ENCODE peak calls at places on chromosomes 11 and 22, in four cellular contexts. One of them, this sample, is unnamed.

GRCh38 chr22:33271390-33272161 is 213.4 kb upstream of the SYN3 start:
- DNase-seq in sigmoid colon: no peak
- DNase-seq in body of pancreas: peak
- DNase-seq in H54: no peak
- DNase-seq in this sample: no peak

GRCh38 chr11:16526947-16527346 is 170.6 kb upstream of the SOX6 start:
- DNase-seq in sigmoid colon: no peak
- DNase-seq in body of pancreas: no peak
- DNase-seq in H54: no peak
- DNase-seq in this sample: no peak

GRCh38 chr22:28958611-28959010 is 75.2 kb downstream of the ZNRF3 start:
- DNase-seq in sigmoid colon: no peak
- DNase-seq in body of pancreas: no peak
- DNase-seq in H54: no peak
- DNase-seq in this sample: no peak

GRCh38 chr11:64371201-64371600 is 12.2 kb downstream of the RPS6KA4 start:
- DNase-seq in sigmoid colon: no peak
- DNase-seq in body of pancreas: no peak
- DNase-seq in H54: no peak
- DNase-seq in this sample: no peak

GRCh38 chr11:35166369-35167360 is 27.7 kb downstream of the CD44 start:
- DNase-seq in sigmoid colon: peak
- DNase-seq in body of pancreas: no peak
- DNase-seq in H54: peak
- DNase-seq in this sample: no peak

GRCh38 chr22:20044495-20045151 is 23.7 kb downstream of the TANGO2 start:
- DNase-seq in sigmoid colon: no peak
- DNase-seq in body of pancreas: no peak
- DNase-seq in H54: no peak
- DNase-seq in this sample: no peak

GRCh38 chr11:33533668-33534067 is 167.0 kb downstream of the C11orf91 start:
- DNase-seq in sigmoid colon: no peak
- DNase-seq in body of pancreas: no peak
- DNase-seq in H54: no peak
- DNase-seq in this sample: no peak

GRCh38 chr11:117096140-117096972 is 1.9 kb downstream of the SIK3 start:
- DNase-seq in sigmoid colon: no peak
- DNase-seq in body of pancreas: no peak
- DNase-seq in H54: no peak
- DNase-seq in this sample: no peak

GRCh38 chr22:17057959-17058814 is 26.6 kb upstream of the IL17RA start:
- DNase-seq in sigmoid colon: peak
- DNase-seq in body of pancreas: peak
- DNase-seq in H54: peak
- DNase-seq in this sample: no peak

GRCh38 chr11:46200537-46201281 is 76.8 kb upstream of the CREB3L1 start:
- DNase-seq in sigmoid colon: no peak
- DNase-seq in body of pancreas: no peak
- DNase-seq in H54: peak
- DNase-seq in this sample: no peak

GRCh38 chr11:66284526-66285078 is 4.3 kb downstream of the YIF1A start:
- DNase-seq in sigmoid colon: no peak
- DNase-seq in body of pancreas: no peak
- DNase-seq in H54: no peak
- DNase-seq in this sample: no peak

GRCh38 chr11:66281776-66282467 is 3.9 kb downstream of the CNIH2 start:
- DNase-seq in sigmoid colon: no peak
- DNase-seq in body of pancreas: no peak
- DNase-seq in H54: no peak
- DNase-seq in this sample: no peak

GRCh38 chr11:66283461-66284105 is 5.4 kb downstream of the YIF1A start:
- DNase-seq in sigmoid colon: no peak
- DNase-seq in body of pancreas: no peak
- DNase-seq in H54: no peak
- DNase-seq in this sample: no peak

GRCh38 chr11:66281001-66281400 is 3.0 kb downstream of the CNIH2 start:
- DNase-seq in sigmoid colon: no peak
- DNase-seq in body of pancreas: no peak
- DNase-seq in H54: no peak
- DNase-seq in this sample: no peak

DNA sequence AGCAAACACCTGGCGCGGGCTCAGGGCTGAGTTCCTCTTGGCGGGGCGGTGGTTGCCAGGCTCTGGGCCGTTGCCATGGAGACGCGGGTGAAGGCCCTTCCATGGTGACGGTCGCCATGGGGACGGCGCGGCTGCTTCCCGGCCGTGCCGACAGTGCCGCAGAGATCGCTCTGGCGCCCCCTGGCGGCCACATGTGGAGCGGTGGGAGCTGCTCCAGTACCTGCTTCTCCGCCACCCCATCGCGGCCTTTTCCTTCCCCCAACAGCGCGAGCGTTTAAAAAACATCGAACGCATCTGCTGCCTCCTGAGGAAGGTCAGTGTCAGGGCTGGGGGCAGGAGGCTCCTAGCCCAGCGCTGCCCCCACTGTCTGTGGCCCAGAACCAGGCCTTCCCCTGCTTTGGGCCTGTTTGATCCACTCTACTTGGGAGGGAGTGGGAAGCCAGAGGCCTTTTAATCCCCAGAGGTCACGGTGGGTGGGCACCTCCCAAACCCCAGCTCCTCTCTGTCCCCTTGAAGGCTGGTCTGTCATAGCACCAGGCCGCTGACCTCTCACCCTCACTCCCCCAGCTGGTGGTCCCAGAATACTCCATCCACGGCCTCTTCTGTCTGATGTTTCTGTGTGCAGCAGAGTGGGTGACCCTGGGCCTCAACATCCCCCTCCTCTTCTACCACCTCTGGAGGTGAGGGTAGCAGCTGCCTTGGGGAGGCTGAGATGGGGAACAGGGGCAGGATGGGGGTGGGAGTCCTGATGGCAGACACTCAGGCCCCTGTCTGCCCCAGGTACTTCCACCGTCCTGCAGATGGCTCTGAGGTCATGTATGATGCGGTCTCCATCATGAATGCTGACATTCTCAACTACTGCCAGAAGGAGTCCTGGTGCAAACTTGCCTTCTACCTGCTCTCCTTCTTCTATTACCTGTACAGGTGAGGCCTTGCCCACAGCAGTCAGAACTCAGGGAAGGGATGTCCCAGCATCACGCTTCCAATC is 4.8 kb downstream of the CNIH2 start:
- DNase-seq in sigmoid colon: peak
- DNase-seq in body of pancreas: peak
- DNase-seq in H54: peak
- DNase-seq in this sample: peak
- TF ChIP-seq POLR2A in sigmoid colon: no peak
- TF ChIP-seq POLR2A in body of pancreas: no peak
- TF ChIP-seq POLR2A in H54: peak
- TF ChIP-seq POLR2A in this sample: no peak

DNA sequence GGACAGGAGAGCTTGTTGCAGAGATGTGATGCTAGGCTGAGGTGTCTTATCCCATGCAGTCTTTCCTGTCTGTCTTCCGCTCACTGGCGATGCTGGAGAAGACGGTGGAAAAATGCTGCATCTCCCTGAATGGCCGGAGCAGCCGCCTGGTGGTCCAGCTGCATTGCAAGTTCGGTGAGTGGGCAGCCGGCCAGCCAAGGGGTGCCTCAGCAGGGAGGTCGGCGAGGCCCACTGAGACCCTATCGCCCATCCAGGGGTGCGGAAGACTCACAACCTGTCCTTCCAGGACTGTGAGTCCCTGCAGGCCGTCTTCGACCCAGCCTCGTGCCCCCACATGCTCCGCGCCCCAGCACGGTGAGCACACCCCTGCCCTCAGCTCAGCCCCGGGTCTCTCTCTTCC is 1.7 kb downstream of the RAD9A start:
- DNase-seq in sigmoid colon: no peak
- DNase-seq in body of pancreas: no peak
- DNase-seq in H54: no peak
- DNase-seq in this sample: no peak
- TF ChIP-seq POLR2A in sigmoid colon: no peak
- TF ChIP-seq POLR2A in body of pancreas: no peak
- TF ChIP-seq POLR2A in H54: no peak
- TF ChIP-seq POLR2A in this sample: no peak

GRCh38 chr11:93730108-93731107 is 10.9 kb downstream of the TAF1D start:
- DNase-seq in sigmoid colon: no peak
- DNase-seq in body of pancreas: no peak
- DNase-seq in H54: no peak
- DNase-seq in this sample: no peak

GRCh38 chr11:93728792-93729128 is 12.5 kb downstream of the TAF1D start:
- DNase-seq in sigmoid colon: no peak
- DNase-seq in body of pancreas: no peak
- DNase-seq in H54: no peak
- DNase-seq in this sample: no peak

GRCh38 chr11:93732237-93732892 is 8.9 kb downstream of the TAF1D start:
- DNase-seq in sigmoid colon: no peak
- DNase-seq in body of pancreas: no peak
- DNase-seq in H54: no peak
- DNase-seq in this sample: no peak

GRCh38 chr11:93727985-93728791 is 13.1 kb downstream of the TAF1D start:
- DNase-seq in sigmoid colon: no peak
- DNase-seq in body of pancreas: no peak
- DNase-seq in H54: no peak
- DNase-seq in this sample: no peak

DNA sequence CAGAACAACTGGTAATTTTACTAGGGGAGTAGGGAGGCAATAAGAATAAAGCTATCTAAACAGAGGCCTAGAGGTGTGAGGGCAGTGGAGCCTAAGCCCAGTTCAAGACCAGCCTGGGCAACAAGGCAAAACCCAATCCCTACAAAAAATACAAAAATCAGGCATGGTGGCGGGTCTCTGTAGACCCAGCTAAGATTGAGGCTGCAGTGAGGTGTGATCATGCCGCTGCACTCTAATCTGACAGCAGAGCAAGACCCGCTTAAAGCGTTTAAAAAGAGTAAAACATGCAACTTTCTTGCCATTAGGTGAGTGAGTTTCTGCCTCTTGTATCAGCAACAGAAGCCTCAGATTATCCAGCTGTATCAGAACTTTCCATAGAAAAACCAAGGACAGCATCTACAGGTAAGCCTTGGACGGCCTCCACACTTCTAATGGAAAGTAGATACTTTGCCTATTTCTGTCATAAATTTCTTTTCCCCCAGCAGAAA is 12.1 kb downstream of the TAF1D start:
- DNase-seq in sigmoid colon: no peak
- DNase-seq in body of pancreas: no peak
- DNase-seq in H54: no peak
- DNase-seq in this sample: no peak
- TF ChIP-seq POLR2A in sigmoid colon: no peak
- TF ChIP-seq POLR2A in body of pancreas: no peak
- TF ChIP-seq POLR2A in H54: no peak
- TF ChIP-seq POLR2A in this sample: no peak

DNA sequence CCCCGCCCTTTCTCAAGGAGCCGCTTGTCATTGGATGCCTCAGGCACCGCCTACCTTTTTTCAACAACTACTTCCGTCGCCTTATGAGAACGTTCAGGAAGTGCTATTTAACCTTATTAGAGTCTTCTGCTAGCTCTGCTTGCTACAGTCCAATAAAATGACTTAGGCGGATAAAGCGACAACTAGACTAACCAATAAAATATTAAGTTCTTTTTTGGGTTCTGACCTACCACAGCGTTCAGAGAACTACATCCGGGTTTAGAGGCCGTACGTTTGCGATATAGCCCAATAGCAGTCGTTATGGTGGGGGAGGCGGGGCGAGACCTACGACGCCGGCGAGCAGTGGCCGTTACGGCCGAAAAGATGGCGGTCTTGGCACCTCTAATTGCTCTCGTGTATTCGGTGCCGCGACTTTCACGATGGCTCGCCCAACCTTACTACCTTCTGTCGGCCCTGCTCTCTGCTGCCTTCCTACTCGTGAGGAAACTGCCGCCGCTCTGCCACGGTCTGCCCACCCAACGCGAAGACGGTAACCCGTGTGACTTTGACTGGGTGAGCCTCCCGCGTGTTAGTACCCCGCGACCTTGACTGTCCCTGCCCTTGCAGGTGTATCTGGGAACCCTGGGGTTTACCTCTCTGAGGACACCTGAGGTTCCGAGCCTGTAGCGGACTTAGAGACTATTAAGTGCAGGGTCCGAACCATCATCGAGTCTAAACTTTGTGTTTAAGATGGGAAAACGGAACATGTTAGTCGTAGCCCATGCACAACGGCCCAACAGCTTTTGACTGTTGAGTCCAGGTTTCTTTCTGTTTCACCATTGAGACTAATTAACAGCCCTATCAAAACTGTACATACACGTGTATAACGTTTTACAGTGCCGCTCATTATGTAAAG is at the start of gene TMX2:
- DNase-seq in sigmoid colon: peak
- DNase-seq in body of pancreas: peak
- DNase-seq in H54: peak
- DNase-seq in this sample: peak
- TF ChIP-seq POLR2A in sigmoid colon: peak
- TF ChIP-seq POLR2A in body of pancreas: peak
- TF ChIP-seq POLR2A in H54: peak
- TF ChIP-seq POLR2A in this sample: peak

DNA sequence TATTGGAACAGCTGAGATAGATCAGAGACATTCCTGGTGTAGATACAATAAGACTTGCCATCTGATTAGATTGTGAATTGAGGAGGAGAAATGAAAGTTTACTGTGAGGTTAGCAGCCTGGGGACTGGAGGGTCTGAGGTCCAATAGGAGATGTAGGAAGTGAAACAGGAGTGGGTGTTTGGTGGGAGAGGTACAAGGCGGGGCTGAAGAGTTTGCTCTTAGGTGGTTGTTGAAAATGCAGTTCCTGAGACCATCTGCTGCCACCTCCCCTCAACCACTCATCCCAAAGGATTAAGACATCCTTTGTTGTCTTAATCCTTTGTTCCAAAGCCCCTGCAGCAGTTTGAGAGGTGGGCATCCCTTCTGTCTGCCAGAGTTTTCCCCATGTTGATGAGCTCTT is 14.8 kb downstream of the PIWIL4 start:
- DNase-seq in sigmoid colon: no peak
- DNase-seq in body of pancreas: no peak
- DNase-seq in H54: no peak
- DNase-seq in this sample: no peak
- TF ChIP-seq POLR2A in sigmoid colon: no peak
- TF ChIP-seq POLR2A in body of pancreas: no peak
- TF ChIP-seq POLR2A in H54: no peak
- TF ChIP-seq POLR2A in this sample: no peak